ENCODE peak calls at places on chromosomes 16 and 17, in four cellular contexts. K is substantia nigra, Y is head of caudate nucleus, P is myocyte. X is an unnamed sample.

GRCh38 chr17:17387017-17387416 is 83.8 kb downstream of the NT5M start:
- DNase-seq in K (no peak), Y (no peak), P (no peak), X (no peak)

GRCh38 chr16:75806487-75806886 is 80.2 kb upstream of the CPHXL start:
- DNase-seq in K (no peak), Y (no peak), P (no peak), X (no peak)

GRCh38 chr17:71022758-71023157 is 853.4 kb downstream of the KCNJ2 start:
- DNase-seq in K (no peak), Y (no peak), P (no peak), X (no peak)

GRCh38 chr17:19724501-19725420 is 8.4 kb upstream of the SLC47A2 start:
- DNase-seq in K (peak), Y (peak), P (peak), X (no peak)

GRCh38 chr16:82156761-82157654 is 13.0 kb downstream of the MPHOSPH6 start:
- DNase-seq in K (no peak), Y (no peak), P (no peak), X (no peak)

GRCh38 chr17:64196626-64197025 is 66.4 kb downstream of the TEX2 start:
- DNase-seq in K (no peak), Y (no peak), P (peak), X (no peak)

GRCh38 chr16:51877686-51878085 is 669.3 kb downstream of the TOX3 start:
- DNase-seq in K (no peak), Y (no peak), P (no peak), X (no peak)

GRCh38 chr16:72172105-72173034 is at the start of gene PMFBP1:
- DNase-seq in K (peak), Y (no peak), P (peak), X (peak)

GRCh38 chr16:67547423-67548264 is 14.7 kb upstream of the CTCF start:
- DNase-seq in K (no peak), Y (no peak), P (no peak), X (no peak)

GRCh38 chr17:42422412-42422957 is 571 bp downstream of the CAVIN1 start:
- DNase-seq in K (no peak), Y (no peak), P (no peak), X (no peak)

GRCh38 chr16:88956546-88957455 is 20.2 kb downstream of the CBFA2T3 start:
- DNase-seq in K (no peak), Y (no peak), P (peak), X (no peak)

GRCh38 chr17:29710891-29711418 is 88.2 kb upstream of the CORO6 start:
- DNase-seq in K (no peak), Y (no peak), P (no peak), X (no peak)

GRCh38 chr16:75379911-75380847 is 53.1 kb downstream of the CFDP1 start:
- DNase-seq in K (no peak), Y (no peak), P (peak), X (peak)

GRCh38 chr17:42354956-42355843 is 33.0 kb downstream of the STAT3 start:
- DNase-seq in K (no peak), Y (no peak), P (no peak), X (no peak)

GRCh38 chr17:65231662-65232335 is 94.6 kb downstream of the RGS9 start:
- DNase-seq in K (no peak), Y (peak), P (peak), X (peak)

GRCh38 chr16:2238396-2239230 is 2.4 kb downstream of the DNASE1L2 start:
- DNase-seq in K (no peak), Y (no peak), P (no peak), X (no peak)

GRCh38 chr17:51435641-51436091 is 175.3 kb downstream of the UTP18 start:
- DNase-seq in K (no peak), Y (peak), P (peak), X (no peak)

GRCh38 chr17:81962499-81963441 is 1.8 kb upstream of the NOTUM start:
- DNase-seq in K (no peak), Y (no peak), P (no peak), X (no peak)

GRCh38 chr16:17270683-17271109 is 200.1 kb downstream of the XYLT1 start:
- DNase-seq in K (no peak), Y (no peak), P (peak), X (no peak)

GRCh38 chr16:85674418-85674755 is 14.4 kb downstream of the GINS2 start:
- DNase-seq in K (no peak), Y (no peak), P (no peak), X (no peak)

GRCh38 chr17:73323622-73324455 is 12.0 kb upstream of the CDC42EP4 start:
- DNase-seq in K (no peak), Y (no peak), P (no peak), X (no peak)

GRCh38 chr17:4858068-4858879 is 25.1 kb downstream of the MINK1 start:
- DNase-seq in K (peak), Y (peak), P (no peak), X (no peak)

GRCh38 chr16:4327386-4327781 is 11.5 kb downstream of the GLIS2 start:
- DNase-seq in K (no peak), Y (no peak), P (no peak), X (no peak)

GRCh38 chr16:69399361-69399760 is 13.6 kb upstream of the TERF2 start:
- DNase-seq in K (no peak), Y (no peak), P (peak), X (no peak)

GRCh38 chr17:82884923-82885322 is 45.1 kb upstream of the ZNF750 start:
- DNase-seq in K (no peak), Y (no peak), P (no peak), X (no peak)

GRCh38 chr16:12392585-12393089 is 411.1 kb downstream of the CPPED1 start:
- DNase-seq in K (no peak), Y (no peak), P (peak), X (no peak)

X was measured in GM19239.